ENCODE peak calls at places on chromosome 1, in eight cellular contexts. One of them, this sample, is unnamed.

GRCh38 chr1:62062087-62062486 is 132.6 kb upstream of the L1TD1 start:
- DNase-seq in GM23338: no peak
- DNase-seq in GF-D8: no peak
- DNase-seq in CD4-positive, CD25-positive, alpha-beta regulatory T cell: no peak
- DNase-seq in astrocyte of the spinal cord: no peak
- DNase-seq in body of pancreas: no peak
- DNase-seq in colonic mucosa: no peak
- DNase-seq in activated T-helper 1 cell treated with anti-CD3 and anti-CD28 coated beads, Interleukin-2, amount 50 U/mL, for 16 hours: no peak
- DNase-seq in this sample: no peak

GRCh38 chr1:236394905-236395779 is 1.1 kb downstream of the EDARADD start:
- DNase-seq in GM23338: peak
- DNase-seq in GF-D8: no peak
- DNase-seq in CD4-positive, CD25-positive, alpha-beta regulatory T cell: peak
- DNase-seq in astrocyte of the spinal cord: no peak
- DNase-seq in body of pancreas: peak
- DNase-seq in colonic mucosa: peak
- DNase-seq in activated T-helper 1 cell treated with anti-CD3 and anti-CD28 coated beads, Interleukin-2, amount 50 U/mL, for 16 hours: peak
- DNase-seq in this sample: peak

GRCh38 chr1:167710836-167711235 is 10.9 kb upstream of the MPZL1 start:
- DNase-seq in GM23338: no peak
- DNase-seq in GF-D8: no peak
- DNase-seq in CD4-positive, CD25-positive, alpha-beta regulatory T cell: no peak
- DNase-seq in astrocyte of the spinal cord: no peak
- DNase-seq in body of pancreas: no peak
- DNase-seq in colonic mucosa: no peak
- DNase-seq in activated T-helper 1 cell treated with anti-CD3 and anti-CD28 coated beads, Interleukin-2, amount 50 U/mL, for 16 hours: no peak
- DNase-seq in this sample: no peak

GRCh38 chr1:202643397-202644218 is 66.6 kb downstream of the SYT2 start:
- DNase-seq in GM23338: peak
- DNase-seq in GF-D8: no peak
- DNase-seq in CD4-positive, CD25-positive, alpha-beta regulatory T cell: no peak
- DNase-seq in astrocyte of the spinal cord: no peak
- DNase-seq in body of pancreas: no peak
- DNase-seq in colonic mucosa: no peak
- DNase-seq in activated T-helper 1 cell treated with anti-CD3 and anti-CD28 coated beads, Interleukin-2, amount 50 U/mL, for 16 hours: no peak
- DNase-seq in this sample: peak

GRCh38 chr1:202501281-202501680 is 152.8 kb downstream of the PPP1R12B start:
- DNase-seq in GM23338: peak
- DNase-seq in GF-D8: no peak
- DNase-seq in CD4-positive, CD25-positive, alpha-beta regulatory T cell: peak
- DNase-seq in astrocyte of the spinal cord: peak
- DNase-seq in body of pancreas: peak
- DNase-seq in colonic mucosa: no peak
- DNase-seq in activated T-helper 1 cell treated with anti-CD3 and anti-CD28 coated beads, Interleukin-2, amount 50 U/mL, for 16 hours: no peak
- DNase-seq in this sample: peak

GRCh38 chr1:211495584-211495983 is 3.6 kb upstream of the RD3 start:
- DNase-seq in GM23338: no peak
- DNase-seq in GF-D8: no peak
- DNase-seq in CD4-positive, CD25-positive, alpha-beta regulatory T cell: no peak
- DNase-seq in astrocyte of the spinal cord: no peak
- DNase-seq in body of pancreas: no peak
- DNase-seq in colonic mucosa: peak
- DNase-seq in activated T-helper 1 cell treated with anti-CD3 and anti-CD28 coated beads, Interleukin-2, amount 50 U/mL, for 16 hours: no peak
- DNase-seq in this sample: no peak

GRCh38 chr1:29281531-29281930 is 45.2 kb downstream of the PTPRU start:
- DNase-seq in GM23338: no peak
- DNase-seq in GF-D8: no peak
- DNase-seq in CD4-positive, CD25-positive, alpha-beta regulatory T cell: no peak
- DNase-seq in astrocyte of the spinal cord: no peak
- DNase-seq in body of pancreas: no peak
- DNase-seq in colonic mucosa: no peak
- DNase-seq in activated T-helper 1 cell treated with anti-CD3 and anti-CD28 coated beads, Interleukin-2, amount 50 U/mL, for 16 hours: no peak
- DNase-seq in this sample: no peak

GRCh38 chr1:201719812-201720521 is 109.0 kb upstream of the IPO9 start:
- DNase-seq in GM23338: no peak
- DNase-seq in GF-D8: no peak
- DNase-seq in CD4-positive, CD25-positive, alpha-beta regulatory T cell: no peak
- DNase-seq in astrocyte of the spinal cord: peak
- DNase-seq in body of pancreas: peak
- DNase-seq in colonic mucosa: peak
- DNase-seq in activated T-helper 1 cell treated with anti-CD3 and anti-CD28 coated beads, Interleukin-2, amount 50 U/mL, for 16 hours: no peak
- DNase-seq in this sample: peak

GRCh38 chr1:224696891-224697765 is 81.0 kb downstream of the CNIH3 start:
- DNase-seq in GM23338: no peak
- DNase-seq in GF-D8: no peak
- DNase-seq in CD4-positive, CD25-positive, alpha-beta regulatory T cell: no peak
- DNase-seq in astrocyte of the spinal cord: peak
- DNase-seq in body of pancreas: no peak
- DNase-seq in colonic mucosa: no peak
- DNase-seq in activated T-helper 1 cell treated with anti-CD3 and anti-CD28 coated beads, Interleukin-2, amount 50 U/mL, for 16 hours: no peak
- DNase-seq in this sample: peak

GRCh38 chr1:102191723-102192122 is 195.0 kb upstream of the OLFM3 start:
- DNase-seq in GM23338: peak
- DNase-seq in GF-D8: peak
- DNase-seq in CD4-positive, CD25-positive, alpha-beta regulatory T cell: peak
- DNase-seq in astrocyte of the spinal cord: peak
- DNase-seq in body of pancreas: peak
- DNase-seq in colonic mucosa: peak
- DNase-seq in activated T-helper 1 cell treated with anti-CD3 and anti-CD28 coated beads, Interleukin-2, amount 50 U/mL, for 16 hours: no peak
- DNase-seq in this sample: peak

GRCh38 chr1:6423321-6423999 is 1.1 kb upstream of the ESPN start:
- DNase-seq in GM23338: peak
- DNase-seq in GF-D8: no peak
- DNase-seq in CD4-positive, CD25-positive, alpha-beta regulatory T cell: peak
- DNase-seq in astrocyte of the spinal cord: peak
- DNase-seq in body of pancreas: peak
- DNase-seq in colonic mucosa: peak
- DNase-seq in activated T-helper 1 cell treated with anti-CD3 and anti-CD28 coated beads, Interleukin-2, amount 50 U/mL, for 16 hours: peak
- DNase-seq in this sample: peak

GRCh38 chr1:83882906-83883305 is 116.0 kb downstream of the TTLL7 start:
- DNase-seq in GM23338: peak
- DNase-seq in GF-D8: no peak
- DNase-seq in CD4-positive, CD25-positive, alpha-beta regulatory T cell: no peak
- DNase-seq in astrocyte of the spinal cord: peak
- DNase-seq in body of pancreas: peak
- DNase-seq in colonic mucosa: peak
- DNase-seq in activated T-helper 1 cell treated with anti-CD3 and anti-CD28 coated beads, Interleukin-2, amount 50 U/mL, for 16 hours: no peak
- DNase-seq in this sample: peak

GRCh38 chr1:178945763-178946266 is 74.9 kb upstream of the ANGPTL1 start:
- DNase-seq in GM23338: peak
- DNase-seq in GF-D8: no peak
- DNase-seq in CD4-positive, CD25-positive, alpha-beta regulatory T cell: no peak
- DNase-seq in astrocyte of the spinal cord: peak
- DNase-seq in body of pancreas: no peak
- DNase-seq in colonic mucosa: no peak
- DNase-seq in activated T-helper 1 cell treated with anti-CD3 and anti-CD28 coated beads, Interleukin-2, amount 50 U/mL, for 16 hours: no peak
- DNase-seq in this sample: peak

GRCh38 chr1:39258146-39258924 is 53.8 kb downstream of the MACF1 start:
- DNase-seq in GM23338: peak
- DNase-seq in GF-D8: no peak
- DNase-seq in CD4-positive, CD25-positive, alpha-beta regulatory T cell: peak
- DNase-seq in astrocyte of the spinal cord: peak
- DNase-seq in body of pancreas: peak
- DNase-seq in colonic mucosa: peak
- DNase-seq in activated T-helper 1 cell treated with anti-CD3 and anti-CD28 coated beads, Interleukin-2, amount 50 U/mL, for 16 hours: peak
- DNase-seq in this sample: peak

GRCh38 chr1:60133848-60134247 is 60.3 kb upstream of the C1orf87 start:
- DNase-seq in GM23338: no peak
- DNase-seq in GF-D8: no peak
- DNase-seq in CD4-positive, CD25-positive, alpha-beta regulatory T cell: no peak
- DNase-seq in astrocyte of the spinal cord: peak
- DNase-seq in body of pancreas: no peak
- DNase-seq in colonic mucosa: no peak
- DNase-seq in activated T-helper 1 cell treated with anti-CD3 and anti-CD28 coated beads, Interleukin-2, amount 50 U/mL, for 16 hours: no peak
- DNase-seq in this sample: peak

GRCh38 chr1:63703661-63704060 is 70.2 kb upstream of the ROR1 start:
- DNase-seq in GM23338: no peak
- DNase-seq in GF-D8: no peak
- DNase-seq in CD4-positive, CD25-positive, alpha-beta regulatory T cell: no peak
- DNase-seq in astrocyte of the spinal cord: no peak
- DNase-seq in body of pancreas: no peak
- DNase-seq in colonic mucosa: no peak
- DNase-seq in activated T-helper 1 cell treated with anti-CD3 and anti-CD28 coated beads, Interleukin-2, amount 50 U/mL, for 16 hours: no peak
- DNase-seq in this sample: no peak

GRCh38 chr1:248849152-248849551 is 9.7 kb downstream of the ZNF692 start:
- DNase-seq in GM23338: no peak
- DNase-seq in GF-D8: no peak
- DNase-seq in CD4-positive, CD25-positive, alpha-beta regulatory T cell: no peak
- DNase-seq in astrocyte of the spinal cord: no peak
- DNase-seq in body of pancreas: no peak
- DNase-seq in colonic mucosa: no peak
- DNase-seq in activated T-helper 1 cell treated with anti-CD3 and anti-CD28 coated beads, Interleukin-2, amount 50 U/mL, for 16 hours: no peak
- DNase-seq in this sample: no peak

GRCh38 chr1:185360714-185361113 is 43.7 kb upstream of the IVNS1ABP start:
- DNase-seq in GM23338: no peak
- DNase-seq in GF-D8: no peak
- DNase-seq in CD4-positive, CD25-positive, alpha-beta regulatory T cell: no peak
- DNase-seq in astrocyte of the spinal cord: no peak
- DNase-seq in body of pancreas: no peak
- DNase-seq in colonic mucosa: no peak
- DNase-seq in activated T-helper 1 cell treated with anti-CD3 and anti-CD28 coated beads, Interleukin-2, amount 50 U/mL, for 16 hours: no peak
- DNase-seq in this sample: no peak

GRCh38 chr1:57623791-57624538 is 200.1 kb upstream of the DAB1 start:
- DNase-seq in GM23338: no peak
- DNase-seq in GF-D8: no peak
- DNase-seq in CD4-positive, CD25-positive, alpha-beta regulatory T cell: no peak
- DNase-seq in astrocyte of the spinal cord: no peak
- DNase-seq in body of pancreas: no peak
- DNase-seq in colonic mucosa: no peak
- DNase-seq in activated T-helper 1 cell treated with anti-CD3 and anti-CD28 coated beads, Interleukin-2, amount 50 U/mL, for 16 hours: no peak
- DNase-seq in this sample: peak

GRCh38 chr1:226690460-226690982 is 48.6 kb downstream of the ITPKB start:
- DNase-seq in GM23338: no peak
- DNase-seq in GF-D8: no peak
- DNase-seq in CD4-positive, CD25-positive, alpha-beta regulatory T cell: peak
- DNase-seq in astrocyte of the spinal cord: no peak
- DNase-seq in body of pancreas: peak
- DNase-seq in colonic mucosa: no peak
- DNase-seq in activated T-helper 1 cell treated with anti-CD3 and anti-CD28 coated beads, Interleukin-2, amount 50 U/mL, for 16 hours: peak
- DNase-seq in this sample: no peak

GRCh38 chr1:48222501-48223242 is at the start of gene SLC5A9:
- DNase-seq in GM23338: no peak
- DNase-seq in GF-D8: no peak
- DNase-seq in CD4-positive, CD25-positive, alpha-beta regulatory T cell: no peak
- DNase-seq in astrocyte of the spinal cord: no peak
- DNase-seq in body of pancreas: peak
- DNase-seq in colonic mucosa: no peak
- DNase-seq in activated T-helper 1 cell treated with anti-CD3 and anti-CD28 coated beads, Interleukin-2, amount 50 U/mL, for 16 hours: no peak
- DNase-seq in this sample: no peak

GRCh38 chr1:154865442-154866256 is 4.4 kb downstream of the KCNN3 start:
- DNase-seq in GM23338: no peak
- DNase-seq in GF-D8: no peak
- DNase-seq in CD4-positive, CD25-positive, alpha-beta regulatory T cell: no peak
- DNase-seq in astrocyte of the spinal cord: no peak
- DNase-seq in body of pancreas: peak
- DNase-seq in colonic mucosa: no peak
- DNase-seq in activated T-helper 1 cell treated with anti-CD3 and anti-CD28 coated beads, Interleukin-2, amount 50 U/mL, for 16 hours: no peak
- DNase-seq in this sample: no peak

GRCh38 chr1:116411784-116412479 is 38.9 kb downstream of the ATP1A1 start:
- DNase-seq in GM23338: no peak
- DNase-seq in GF-D8: no peak
- DNase-seq in CD4-positive, CD25-positive, alpha-beta regulatory T cell: no peak
- DNase-seq in astrocyte of the spinal cord: peak
- DNase-seq in body of pancreas: peak
- DNase-seq in colonic mucosa: no peak
- DNase-seq in activated T-helper 1 cell treated with anti-CD3 and anti-CD28 coated beads, Interleukin-2, amount 50 U/mL, for 16 hours: no peak
- DNase-seq in this sample: peak

GRCh38 chr1:187878883-187879282 is 1050.1 kb downstream of the PLA2G4A start:
- DNase-seq in GM23338: no peak
- DNase-seq in GF-D8: no peak
- DNase-seq in CD4-positive, CD25-positive, alpha-beta regulatory T cell: no peak
- DNase-seq in astrocyte of the spinal cord: no peak
- DNase-seq in body of pancreas: no peak
- DNase-seq in colonic mucosa: no peak
- DNase-seq in activated T-helper 1 cell treated with anti-CD3 and anti-CD28 coated beads, Interleukin-2, amount 50 U/mL, for 16 hours: no peak
- DNase-seq in this sample: no peak

GRCh38 chr1:193142409-193142808 is 20.6 kb downstream of the CDC73 start:
- DNase-seq in GM23338: no peak
- DNase-seq in GF-D8: no peak
- DNase-seq in CD4-positive, CD25-positive, alpha-beta regulatory T cell: no peak
- DNase-seq in astrocyte of the spinal cord: no peak
- DNase-seq in body of pancreas: no peak
- DNase-seq in colonic mucosa: no peak
- DNase-seq in activated T-helper 1 cell treated with anti-CD3 and anti-CD28 coated beads, Interleukin-2, amount 50 U/mL, for 16 hours: no peak
- DNase-seq in this sample: no peak

GRCh38 chr1:30061292-30062204 is 661.8 kb downstream of the MATN1 start:
- DNase-seq in GM23338: no peak
- DNase-seq in GF-D8: no peak
- DNase-seq in CD4-positive, CD25-positive, alpha-beta regulatory T cell: no peak
- DNase-seq in astrocyte of the spinal cord: no peak
- DNase-seq in body of pancreas: no peak
- DNase-seq in colonic mucosa: no peak
- DNase-seq in activated T-helper 1 cell treated with anti-CD3 and anti-CD28 coated beads, Interleukin-2, amount 50 U/mL, for 16 hours: no peak
- DNase-seq in this sample: no peak

GRCh38 chr1:180945551-180945950 is 32.9 kb downstream of the KIAA1614 start:
- DNase-seq in GM23338: no peak
- DNase-seq in GF-D8: no peak
- DNase-seq in CD4-positive, CD25-positive, alpha-beta regulatory T cell: no peak
- DNase-seq in astrocyte of the spinal cord: no peak
- DNase-seq in body of pancreas: no peak
- DNase-seq in colonic mucosa: no peak
- DNase-seq in activated T-helper 1 cell treated with anti-CD3 and anti-CD28 coated beads, Interleukin-2, amount 50 U/mL, for 16 hours: no peak
- DNase-seq in this sample: no peak